ENCODE peak calls at places on chromosomes 2 and 18, in four cellular contexts. C is fibroblast of mammary gland, T is brain microvascular endothelial cell, V is right atrium auricular region. A is an unnamed sample.

GRCh38 chr2:236638707-236639106 is 69.1 kb downstream of the ACKR3 start:
- DNase-seq in T (no peak), C (no peak), V (peak), A (no peak)

GRCh38 chr2:102801098-102801718 is 39.4 kb downstream of the TMEM182 start:
- DNase-seq in T (peak), V (no peak), C (peak), A (peak)

GRCh38 chr2:128286905-128287779 is 31.5 kb downstream of the HS6ST1 start:
- DNase-seq in V (no peak), C (no peak), T (no peak), A (no peak)

GRCh38 chr18:13253786-13254755 is 35.5 kb downstream of the LDLRAD4 start:
- DNase-seq in V (no peak), C (no peak), T (no peak), A (no peak)

GRCh38 chr2:28250006-28250405 is 142.7 kb upstream of the FOSL2 start:
- DNase-seq in V (no peak), T (peak), C (peak), A (peak)

GRCh38 chr2:61558160-61558559 is 20.0 kb upstream of the XPO1 start:
- DNase-seq in V (no peak), C (no peak), T (no peak), A (no peak)

GRCh38 chr2:149375801-149376349 is 45.5 kb downstream of the LYPD6 start:
- DNase-seq in C (peak), V (no peak), T (peak), A (peak)

GRCh38 chr2:85390941-85391669 is 19.1 kb downstream of the CAPG start:
- DNase-seq in C (peak), T (no peak), V (no peak), A (peak)

GRCh38 chr2:231810905-231811304 is 24.7 kb downstream of the COPS7B start:
- DNase-seq in T (peak), C (peak), V (no peak), A (peak)

GRCh38 chr2:141957827-141958440 is 172.9 kb downstream of the LRP1B start:
- DNase-seq in V (no peak), C (no peak), T (no peak), A (no peak)

GRCh38 chr2:47437287-47437686 is 34.3 kb downstream of the MSH2 start:
- DNase-seq in C (peak), T (no peak), V (no peak), A (peak)

GRCh38 chr18:65983750-65984149 is 232.9 kb downstream of the CDH7 start:
- DNase-seq in C (no peak), V (no peak), T (no peak), A (no peak)

GRCh38 chr2:2234398-2234797 is 96.7 kb downstream of the MYT1L start:
- DNase-seq in C (no peak), V (no peak), T (no peak), A (no peak)

GRCh38 chr18:24432618-24433017 is 6.1 kb downstream of the IMPACT start:
- DNase-seq in V (no peak), C (no peak), T (no peak), A (no peak)

GRCh38 chr2:105615352-105615751 is 129.4 kb upstream of the NCK2 start:
- DNase-seq in V (no peak), C (no peak), T (no peak), A (no peak)

GRCh38 chr2:235050992-235051351 is 99.2 kb downstream of the SH3BP4 start:
- DNase-seq in C (peak), T (peak), V (peak), A (peak)

GRCh38 chr18:3148930-3149535 is 70.7 kb downstream of the MYOM1 start:
- DNase-seq in C (peak), T (peak), V (no peak), A (peak)

GRCh38 chr2:50808694-50809093 is 223.2 kb downstream of the NRXN1 start:
- DNase-seq in C (no peak), T (no peak), V (no peak), A (no peak)

GRCh38 chr2:160214461-160215055 is 14.5 kb upstream of the ITGB6 start:
- DNase-seq in T (peak), C (peak), V (no peak), A (peak)
- H3K4me3 ChIP-seq in T (no peak), C (no peak), V (no peak), A (no peak)

DNA sequence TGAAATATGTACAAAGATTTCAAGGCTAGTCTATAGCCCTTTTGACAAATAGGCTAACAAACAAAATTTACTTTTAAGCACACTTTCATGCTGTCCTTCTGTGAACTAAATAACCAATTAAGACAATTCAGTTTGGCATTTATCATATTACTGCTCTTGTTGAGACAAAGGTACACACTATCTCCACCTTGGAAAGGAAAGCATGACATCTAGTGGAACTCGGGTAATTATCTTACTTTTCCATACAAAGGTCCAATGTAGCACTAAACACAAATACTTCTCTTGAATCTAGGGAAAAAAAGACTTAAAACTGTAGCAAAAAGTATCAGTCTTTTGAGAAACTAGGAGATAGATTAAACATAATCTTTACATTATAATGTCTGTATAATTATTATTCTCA is 125.0 kb upstream of the CD226 start:
- DNase-seq in V (no peak), C (peak), T (peak), A (peak)
- TF ChIP-seq CTCF in V (no peak), C (peak), T (peak), A (peak)

GRCh38 chr18:46321954-46322353 is 217.8 kb downstream of the HAUS1 start:
- DNase-seq in V (no peak), T (no peak), C (no peak), A (no peak)
- H3K4me3 ChIP-seq in V (no peak), T (no peak), C (no peak), A (no peak)

GRCh38 chr2:52036036-52036435 is 1004.1 kb upstream of the NRXN1 start:
- DNase-seq in V (no peak), C (peak), T (no peak), A (peak)

GRCh38 chr2:52036853-52037252 is 1004.9 kb upstream of the NRXN1 start:
- DNase-seq in T (no peak), C (no peak), V (no peak), A (no peak)

GRCh38 chr2:52034706-52035105 is 1002.8 kb upstream of the NRXN1 start:
- DNase-seq in V (no peak), C (peak), T (no peak), A (no peak)
- TF ChIP-seq CTCF in V (no peak), C (no peak), T (no peak), A (no peak)

GRCh38 chr2:45822272-45822630 is 170.8 kb downstream of the PRKCE start:
- DNase-seq in V (no peak), T (no peak), C (no peak), A (no peak)
- H3K4me3 ChIP-seq in V (no peak), T (no peak), C (no peak), A (no peak)

GRCh38 chr18:58051765-58052460 is 7.9 kb downstream of the NEDD4L start:
- DNase-seq in T (peak), V (no peak), C (peak), A (peak)
- TF ChIP-seq CTCF in T (peak), V (no peak), C (peak), A (peak)

DNA sequence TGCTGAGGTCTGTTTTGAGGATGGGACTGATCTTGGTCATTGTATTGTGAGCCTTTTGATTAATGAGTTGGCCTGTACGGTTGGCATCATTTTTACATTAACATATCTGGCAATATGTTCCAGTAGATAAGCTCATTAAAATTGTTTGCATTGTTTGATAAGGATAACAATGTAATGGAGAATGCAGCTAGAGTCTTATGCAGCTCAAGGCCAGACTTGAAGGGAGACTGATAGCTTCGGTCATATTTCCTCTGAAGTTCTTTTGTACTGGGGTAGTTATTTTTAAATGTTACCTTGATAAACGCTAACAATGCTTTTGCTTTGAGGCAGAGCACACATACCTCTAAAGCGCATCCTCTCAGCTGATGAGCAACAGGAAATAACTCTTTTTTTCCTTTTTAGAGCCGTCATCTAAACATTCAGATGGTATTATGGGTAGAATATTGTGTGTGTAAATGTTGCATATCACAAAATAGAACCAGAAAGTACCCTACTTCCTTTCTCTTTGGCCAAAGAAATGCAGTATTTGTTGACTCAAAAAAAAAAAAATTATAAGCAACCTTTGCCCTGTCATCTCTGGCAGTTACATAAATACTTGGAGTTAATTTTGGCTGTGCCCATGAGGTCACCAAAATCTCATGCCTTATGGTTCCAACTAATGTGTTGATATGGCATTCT is 1.3 kb downstream of the MAPRE2 start:
- DNase-seq in C (no peak), V (no peak), T (no peak), A (no peak)
- H3K4me3 ChIP-seq in C (peak), V (peak), T (peak), A (peak)

DNA sequence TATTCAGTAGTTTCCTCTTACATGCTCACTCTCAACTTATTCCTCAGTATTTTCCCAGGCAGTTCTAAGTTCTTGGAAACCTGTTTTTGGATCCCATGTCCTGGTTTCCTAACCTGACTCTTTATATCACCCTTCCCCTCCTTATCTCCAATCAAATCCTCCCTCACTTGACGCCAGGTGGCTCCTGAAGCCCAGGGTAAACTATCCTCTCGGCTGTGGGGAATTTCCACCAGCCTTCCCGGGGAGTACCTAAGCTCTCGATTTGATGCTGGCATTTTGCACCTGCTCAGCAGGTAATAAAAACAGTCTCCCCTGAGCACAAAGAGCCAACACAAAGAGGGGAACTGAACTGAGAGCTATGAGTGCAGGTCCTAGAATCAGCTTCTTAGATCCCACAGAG is 538.0 kb downstream of the SLC4A3 start:
- DNase-seq in T (no peak), C (no peak), V (no peak), A (no peak)
- TF ChIP-seq CTCF in T (no peak), C (no peak), V (no peak), A (no peak)

GRCh38 chr2:196356332-196356731 is 185.0 kb upstream of the STK17B start:
- DNase-seq in T (no peak), V (no peak), C (no peak), A (no peak)
- H3K4me3 ChIP-seq in T (no peak), V (peak), C (no peak), A (no peak)

DNA sequence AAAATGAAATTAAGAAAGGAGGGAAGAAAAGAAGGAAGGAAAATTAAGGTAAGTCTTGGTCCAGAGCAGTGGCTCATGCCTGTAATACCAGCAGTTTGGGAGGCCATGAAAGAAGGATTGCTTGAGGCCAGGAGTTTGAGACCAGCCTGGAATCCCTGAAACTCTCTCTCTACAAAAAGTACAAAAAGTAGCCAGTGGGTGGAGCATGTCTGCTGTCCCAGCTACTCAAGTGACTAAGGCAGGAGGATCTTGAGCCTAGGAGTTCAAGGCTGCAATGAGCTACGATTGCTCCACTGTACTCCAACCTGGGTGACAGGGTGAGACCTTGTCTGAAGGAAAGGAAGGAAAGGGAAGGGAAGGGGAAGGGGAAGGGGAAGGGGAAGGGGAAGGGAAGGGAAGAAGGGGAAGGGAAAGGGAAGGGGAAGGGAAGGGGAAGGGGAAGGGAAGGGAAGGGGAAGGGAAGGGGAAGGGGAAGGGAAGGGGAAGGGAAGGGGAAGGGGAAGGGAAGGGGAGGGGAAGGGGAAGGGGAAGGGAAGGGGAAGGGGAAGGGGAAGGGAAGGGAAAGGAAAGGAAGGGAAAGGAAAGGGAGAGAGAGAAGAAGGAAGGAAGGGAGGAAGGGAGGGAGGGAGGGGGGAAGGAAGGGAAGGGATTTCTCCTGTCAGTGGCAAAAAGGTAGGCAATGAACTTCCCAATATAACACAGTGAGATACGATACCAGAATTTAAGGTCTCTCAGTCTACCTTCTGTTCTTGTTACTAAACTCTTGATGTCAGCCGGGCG is 412.8 kb downstream of the CMPK2 start:
- DNase-seq in T (peak), V (no peak), C (no peak), A (no peak)
- TF ChIP-seq CTCF in T (peak), V (no peak), C (no peak), A (no peak)

A was measured in AG10803.